ENCODE peak calls at places on chromosomes 5 and 9, in seven cellular contexts. O, X, L, R, H, I and E are unnamed samples.

GRCh38 chr9:99000480-99001395 is 57.0 kb downstream of the COL15A1 start:
- DNase-seq in O (no peak), X (peak; percentile 49), L (peak; percentile 85), R (peak; percentile 50), H (peak; percentile 73), I (peak; percentile 64), E (peak; percentile 77)

GRCh38 chr9:99365233-99365980 is 143.3 kb downstream of the SEC61B start:
- DNase-seq in O (no peak), X (no peak), L (peak; percentile 71), R (no peak), H (no peak), I (peak; percentile 61), E (no peak)

GRCh38 chr5:134934202-134934601 is 29.3 kb downstream of the PCBD2 start:
- DNase-seq in O (no peak), X (no peak), L (no peak), R (no peak), H (no peak), I (no peak), E (no peak)

GRCh38 chr5:116032094-116032517 is at the start of gene ARL14EPL:
- DNase-seq in O (no peak), X (no peak), L (peak; percentile 92), R (peak; percentile 14), H (peak; percentile 65), I (peak; percentile 82), E (peak; percentile 64)

GRCh38 chr5:112401924-112402323 is 17.2 kb downstream of the EPB41L4A start:
- DNase-seq in O (no peak), X (no peak), L (no peak), R (no peak), H (no peak), I (no peak), E (no peak)

GRCh38 chr9:128164332-128164885 is 4.3 kb downstream of the BBLN start:
- DNase-seq in O (peak; percentile 60), X (no peak), L (peak; percentile 39), R (no peak), H (no peak), I (no peak), E (no peak)

GRCh38 chr5:134561871-134562296 is 36.4 kb downstream of the JADE2 start:
- DNase-seq in O (no peak), X (no peak), L (peak; percentile 74), R (peak; percentile 55), H (no peak), I (peak; percentile 52), E (no peak)

GRCh38 chr5:137891849-137892248 is 2.6 kb downstream of the PKD2L2 start:
- DNase-seq in O (no peak), X (no peak), L (no peak), R (no peak), H (no peak), I (no peak), E (no peak)

GRCh38 chr5:144207875-144208444 is 37.3 kb downstream of the KCTD16 start:
- DNase-seq in O (no peak), X (no peak), L (no peak), R (no peak), H (no peak), I (peak; percentile 69), E (no peak)

GRCh38 chr9:786405-786804 is 55.1 kb upstream of the DMRT1 start:
- DNase-seq in O (no peak), X (no peak), L (no peak), R (no peak), H (no peak), I (no peak), E (no peak)

GRCh38 chr5:133423618-133424282 is 188.6 kb downstream of the FSTL4 start:
- DNase-seq in O (peak; percentile 78), X (peak; percentile 46), L (peak; percentile 12), R (peak; percentile 63), H (peak; percentile 83), I (peak; percentile 51), E (peak; percentile 78)

GRCh38 chr5:173514666-173515065 is 101.8 kb downstream of the BOD1 start:
- DNase-seq in O (no peak), X (no peak), L (no peak), R (no peak), H (no peak), I (peak; percentile 26), E (no peak)

GRCh38 chr9:127838375-127839078 is 15.9 kb downstream of the ENG start:
- DNase-seq in O (peak; percentile 88), X (no peak), L (peak; percentile 93), R (peak; percentile 71), H (peak; percentile 85), I (peak; percentile 89), E (peak; percentile 39)

GRCh38 chr9:132877818-132878694 is at the start of gene AK8:
- DNase-seq in O (peak; percentile 80), X (peak; percentile 80), L (peak; percentile 66), R (peak; percentile 75), H (peak; percentile 80), I (peak; percentile 90), E (peak; percentile 92)

GRCh38 chr9:133506653-133507038 is 18.1 kb downstream of the MYMK start:
- DNase-seq in O (no peak), X (no peak), L (peak; percentile 89), R (peak; percentile 65), H (peak; percentile 71), I (no peak), E (no peak)

GRCh38 chr9:90046317-90046861 is 441.6 kb downstream of the GADD45G start:
- DNase-seq in O (no peak), X (no peak), L (no peak), R (no peak), H (no peak), I (no peak), E (no peak)

GRCh38 chr5:73519531-73520283 is 21.5 kb downstream of the BTF3 start:
- DNase-seq in O (no peak), X (peak; percentile 78), L (peak; percentile 84), R (no peak), H (peak; percentile 52), I (peak; percentile 91), E (peak; percentile 87)

GRCh38 chr5:17216176-17216973 is 1.1 kb upstream of the BASP1 start:
- DNase-seq in O (peak; percentile 80), X (no peak), L (peak; percentile 76), R (peak; percentile 59), H (peak; percentile 78), I (peak; percentile 95), E (peak; percentile 89)

GRCh38 chr5:108398964-108399363 is 17.1 kb upstream of the FBXL17 start:
- DNase-seq in O (no peak), X (no peak), L (no peak), R (no peak), H (no peak), I (no peak), E (no peak)

GRCh38 chr5:73264626-73265025 is 91.6 kb downstream of the TMEM174 start:
- DNase-seq in O (no peak), X (no peak), L (no peak), R (no peak), H (no peak), I (no peak), E (no peak)

GRCh38 chr5:129496875-129497274 is 36.8 kb downstream of the ADAMTS19 start:
- DNase-seq in O (no peak), X (no peak), L (no peak), R (no peak), H (no peak), I (no peak), E (no peak)

GRCh38 chr5:77282337-77283027 is 72.0 kb downstream of the PDE8B start:
- DNase-seq in O (no peak), X (no peak), L (peak; percentile 88), R (no peak), H (no peak), I (peak; percentile 29), E (peak; percentile 43)

GRCh38 chr5:150141544-150142188 is 14.0 kb downstream of the PDGFRB start:
- DNase-seq in O (no peak), X (no peak), L (peak; percentile 93), R (no peak), H (no peak), I (peak; percentile 74), E (no peak)

GRCh38 chr9:131805803-131806202 is 65.9 kb upstream of the RAPGEF1 start:
- DNase-seq in O (no peak), X (no peak), L (no peak), R (no peak), H (no peak), I (no peak), E (no peak)

GRCh38 chr9:91857291-91857781 is 92.7 kb downstream of the ROR2 start:
- DNase-seq in O (no peak), X (no peak), L (peak; percentile 50), R (no peak), H (no peak), I (no peak), E (peak; percentile 60)

GRCh38 chr9:91751922-91752321 is 198.1 kb downstream of the ROR2 start:
- DNase-seq in O (no peak), X (no peak), L (peak; percentile 81), R (no peak), H (no peak), I (peak; percentile 65), E (no peak)

GRCh38 chr5:115414406-115415142 is 118.1 kb upstream of the CCDC112 start:
- DNase-seq in O (no peak), X (no peak), L (peak; percentile 99), R (no peak), H (peak; percentile 60), I (peak; percentile 54), E (peak; percentile 65)

GRCh38 chr5:73039082-73039481 is 81.3 kb upstream of the TMEM171 start:
- DNase-seq in O (no peak), X (no peak), L (peak; percentile 13), R (no peak), H (no peak), I (peak; percentile 19), E (no peak)

GRCh38 chr5:125256296-125256695 is 509.9 kb upstream of the ZNF608 start:
- DNase-seq in O (no peak), X (no peak), L (no peak), R (no peak), H (no peak), I (no peak), E (no peak)
- H3K9me3 ChIP-seq in O (peaks cover 3% of the 10 kb centered on the region), X (no peaks in the 10 kb centered on the region), L (peaks cover 14% of the 10 kb centered on the region), R (peaks cover 23% of the 10 kb centered on the region), H (peaks cover 2% of the 10 kb centered on the region), I (peaks cover 20% of the 10 kb centered on the region), E (no peaks in the 10 kb centered on the region)

GRCh38 chr9:88775037-88775471 is 216.2 kb upstream of the S1PR3 start:
- DNase-seq in O (no peak), X (no peak), L (peak; percentile 98), R (no peak), H (no peak), I (peak; percentile 94), E (peak; percentile 61)
- H3K4me3 ChIP-seq in O (no peak overlapping the region), X (no peak overlapping the region), L (no peak overlapping the region), R (no peak overlapping the region), H (no peak overlapping the region), I (no peak overlapping the region), E (no peak overlapping the region)

GRCh38 chr9:122418016-122418415 is 47.2 kb downstream of the PTGS1 start:
- DNase-seq in O (no peak), X (no peak), L (no peak), R (no peak), H (no peak), I (peak; percentile 65), E (no peak)

GRCh38 chr9:122420315-122420714 is 49.5 kb downstream of the PTGS1 start:
- DNase-seq in O (no peak), X (no peak), L (no peak), R (no peak), H (no peak), I (no peak), E (no peak)
- H3K9me3 ChIP-seq in O (no peaks in the 10 kb centered on the region), X (no peaks in the 10 kb centered on the region), L (peaks cover 18% of the 10 kb centered on the region), R (peaks cover 26% of the 10 kb centered on the region), H (no peaks in the 10 kb centered on the region), I (peaks cover 21% of the 10 kb centered on the region), E (no peaks in the 10 kb centered on the region)

GRCh38 chr9:73270967-73271722 is 119.5 kb downstream of the ANXA1 start:
- DNase-seq in O (no peak), X (no peak), L (peak; percentile 77), R (no peak), H (no peak), I (peak; percentile 84), E (peak; percentile 75)
- H3K4me3 ChIP-seq in O (no peak overlapping the region), X (no peak overlapping the region), L (no peak overlapping the region), R (no peak overlapping the region), H (no peak overlapping the region), I (peak overlapping the region; percentile 55), E (no peak overlapping the region)

GRCh38 chr9:95588724-95589282 is 72.0 kb upstream of the PTCH1 start:
- DNase-seq in O (no peak), X (no peak), L (no peak), R (no peak), H (no peak), I (no peak), E (no peak)
- H3K9me3 ChIP-seq in O (no peaks in the 10 kb centered on the region), X (no peaks in the 10 kb centered on the region), L (no peaks in the 10 kb centered on the region), R (no peaks in the 10 kb centered on the region), H (no peaks in the 10 kb centered on the region), I (peaks cover 6% of the 10 kb centered on the region), E (no peaks in the 10 kb centered on the region)